ENCODE peak calls at places on chromosomes 7 and 10, in six cellular contexts. Z is GM12892, M is H1, Y is K562, K is GM12878, G is HepG2. O is an unnamed sample.

GRCh38 chr7:92785923-92786322 is 50.5 kb downstream of the CDK6 start:
- DNase-seq in Z (no peak), M (no peak), Y (no peak), K (no peak), G (no peak), O (no peak)

GRCh38 chr7:127810691-127811660 is 159.0 kb downstream of the SND1 start:
- DNase-seq in Z (no peak), M (no peak), Y (no peak), K (no peak), G (no peak), O (no peak)

GRCh38 chr7:122748195-122748594 is 45.5 kb upstream of the RNF148 start:
- DNase-seq in Z (no peak), M (no peak), Y (no peak), K (no peak), G (no peak), O (no peak)

GRCh38 chr10:73117976-73118743 is 7.9 kb downstream of the NUDT13 start:
- DNase-seq in Z (peak), M (no peak), Y (peak), K (peak), G (peak), O (no peak)

GRCh38 chr10:4475796-4476195 is 350.2 kb upstream of the AKR1E2 start:
- DNase-seq in Z (no peak), M (no peak), Y (no peak), K (no peak), G (no peak), O (no peak)

GRCh38 chr10:113073549-113074189 is 123.6 kb downstream of the TCF7L2 start:
- DNase-seq in Z (no peak), M (peak), Y (peak), K (no peak), G (peak), O (no peak)

GRCh38 chr10:114397651-114398145 is 6.6 kb downstream of the AFAP1L2 start:
- DNase-seq in Z (no peak), M (no peak), Y (no peak), K (no peak), G (no peak), O (no peak)

GRCh38 chr10:74825033-74825370 is 1.4 kb upstream of the KAT6B start:
- DNase-seq in Z (peak), M (no peak), Y (no peak), K (no peak), G (no peak), O (peak)

GRCh38 chr10:86155034-86155656 is 211.4 kb downstream of the GRID1 start:
- DNase-seq in Z (no peak), M (no peak), Y (no peak), K (no peak), G (no peak), O (no peak)

GRCh38 chr7:4667776-4668509 is 14.2 kb upstream of the FOXK1 start:
- DNase-seq in Z (no peak), M (no peak), Y (no peak), K (no peak), G (no peak), O (no peak)

GRCh38 chr7:130440527-130441365 is at the start of gene CEP41:
- DNase-seq in Z (peak), M (peak), Y (peak), K (peak), G (peak), O (peak)

GRCh38 chr10:58641095-58641531 is 128.4 kb downstream of the BICC1 start:
- DNase-seq in Z (no peak), M (no peak), Y (no peak), K (no peak), G (peak), O (no peak)

GRCh38 chr10:32150532-32151101 is 94.4 kb upstream of the KIF5B start:
- DNase-seq in Z (no peak), M (no peak), Y (no peak), K (no peak), G (no peak), O (no peak)

GRCh38 chr10:28587970-28588290 is 55.0 kb downstream of the WAC start:
- DNase-seq in Z (no peak), M (no peak), Y (peak), K (no peak), G (no peak), O (no peak)

GRCh38 chr7:18820981-18821380 is 296.5 kb downstream of the TWIST1 start:
- DNase-seq in Z (no peak), M (no peak), Y (no peak), K (no peak), G (no peak), O (no peak)

DNA sequence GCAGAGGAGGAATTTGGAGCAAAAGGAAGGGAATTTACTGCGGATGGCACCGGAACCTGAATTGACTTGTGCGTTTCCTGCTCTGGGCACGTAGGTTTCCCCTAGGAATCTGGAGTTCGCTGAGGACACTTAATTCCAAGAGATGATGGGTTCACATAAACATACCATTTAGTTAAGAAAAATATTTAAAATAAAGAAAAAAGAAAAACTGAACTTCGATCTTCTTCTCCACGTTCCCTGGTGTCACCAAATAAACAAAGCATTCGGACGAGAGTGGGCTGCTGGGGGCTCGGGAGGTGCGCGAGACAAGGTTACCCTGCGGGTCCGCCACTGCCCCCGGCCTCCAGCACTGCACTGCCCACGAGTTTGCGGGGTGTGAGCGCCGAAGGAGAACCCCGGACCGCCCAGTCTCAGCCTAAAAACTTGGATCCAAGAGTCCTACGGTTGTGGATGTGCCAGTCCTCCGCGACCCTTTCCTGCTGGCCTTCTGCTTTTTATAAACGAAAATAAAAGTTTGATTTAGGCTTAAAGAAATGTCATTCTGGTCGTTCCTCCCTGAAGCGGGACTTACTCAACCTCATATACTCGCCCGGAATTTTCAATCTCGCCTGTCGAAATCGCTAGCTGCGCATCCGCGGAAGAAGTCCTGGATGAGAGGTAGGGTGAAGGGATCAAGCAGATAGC is 30.3 kb downstream of the SKIDA1 start:
- DNase-seq in Z (no peak), M (no peak), Y (no peak), K (no peak), G (peak), O (no peak)
- TF ChIP-seq POLR2A in Z (no peak), M (no peak), Y (no peak), K (no peak), G (no peak), O (no peak)

DNA sequence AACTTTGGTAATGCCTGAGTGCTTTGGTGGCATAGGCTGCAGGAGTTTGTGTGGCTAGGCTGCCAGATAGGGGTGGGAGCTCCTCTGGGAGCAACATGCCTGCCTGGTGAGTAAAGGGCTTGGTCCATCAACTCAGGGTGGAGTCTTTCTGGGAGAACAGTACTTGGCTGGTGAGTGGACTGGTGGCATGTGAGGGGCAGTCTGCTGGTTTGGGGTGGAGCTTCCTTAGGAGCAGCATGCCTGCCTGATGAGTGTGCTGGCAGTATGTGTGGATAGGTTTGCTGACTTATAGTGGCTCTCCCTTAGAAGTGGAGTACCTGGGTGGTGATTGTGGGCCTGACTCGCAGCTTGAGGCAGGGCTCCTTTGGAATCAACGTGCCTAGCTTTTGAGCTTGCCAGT is 34.9 kb upstream of the SRI start:
- DNase-seq in Z (no peak), M (no peak), Y (no peak), K (no peak), G (peak), O (no peak)
- TF ChIP-seq TAF1 in Z (no peak), M (no peak), Y (no peak), K (no peak), G (no peak), O (no peak)

GRCh38 chr7:66497346-66497745 is 131.3 kb upstream of the KCTD7 start:
- DNase-seq in Z (no peak), M (no peak), Y (no peak), K (no peak), G (no peak), O (no peak)

GRCh38 chr7:66493235-66494181 is 135.2 kb upstream of the KCTD7 start:
- DNase-seq in Z (peak), M (peak), Y (peak), K (peak), G (peak), O (peak)
- TF ChIP-seq POLR2A in Z (peak), M (peak), Y (peak), K (peak), G (peak), O (peak)

GRCh38 chr10:123043409-123043925 is 34.7 kb downstream of the ACADSB start:
- DNase-seq in Z (peak), M (peak), Y (peak), K (peak), G (peak), O (peak)
- TF ChIP-seq TAF1 in Z (no peak), M (no peak), Y (no peak), K (no peak), G (no peak), O (no peak)

GRCh38 chr10:71316786-71317160 is 2.3 kb upstream of the SLC29A3 start:
- DNase-seq in Z (no peak), M (no peak), Y (no peak), K (no peak), G (no peak), O (no peak)

GRCh38 chr10:71319800-71320392 is 837 bp downstream of the SLC29A3 start:
- DNase-seq in Z (no peak), M (no peak), Y (no peak), K (no peak), G (no peak), O (no peak)

GRCh38 chr10:71321386-71321785 is 2.3 kb downstream of the SLC29A3 start:
- DNase-seq in Z (no peak), M (no peak), Y (no peak), K (no peak), G (no peak), O (no peak)

GRCh38 chr10:71320592-71320991 is 1.5 kb downstream of the SLC29A3 start:
- DNase-seq in Z (no peak), M (no peak), Y (no peak), K (no peak), G (peak), O (no peak)

DNA sequence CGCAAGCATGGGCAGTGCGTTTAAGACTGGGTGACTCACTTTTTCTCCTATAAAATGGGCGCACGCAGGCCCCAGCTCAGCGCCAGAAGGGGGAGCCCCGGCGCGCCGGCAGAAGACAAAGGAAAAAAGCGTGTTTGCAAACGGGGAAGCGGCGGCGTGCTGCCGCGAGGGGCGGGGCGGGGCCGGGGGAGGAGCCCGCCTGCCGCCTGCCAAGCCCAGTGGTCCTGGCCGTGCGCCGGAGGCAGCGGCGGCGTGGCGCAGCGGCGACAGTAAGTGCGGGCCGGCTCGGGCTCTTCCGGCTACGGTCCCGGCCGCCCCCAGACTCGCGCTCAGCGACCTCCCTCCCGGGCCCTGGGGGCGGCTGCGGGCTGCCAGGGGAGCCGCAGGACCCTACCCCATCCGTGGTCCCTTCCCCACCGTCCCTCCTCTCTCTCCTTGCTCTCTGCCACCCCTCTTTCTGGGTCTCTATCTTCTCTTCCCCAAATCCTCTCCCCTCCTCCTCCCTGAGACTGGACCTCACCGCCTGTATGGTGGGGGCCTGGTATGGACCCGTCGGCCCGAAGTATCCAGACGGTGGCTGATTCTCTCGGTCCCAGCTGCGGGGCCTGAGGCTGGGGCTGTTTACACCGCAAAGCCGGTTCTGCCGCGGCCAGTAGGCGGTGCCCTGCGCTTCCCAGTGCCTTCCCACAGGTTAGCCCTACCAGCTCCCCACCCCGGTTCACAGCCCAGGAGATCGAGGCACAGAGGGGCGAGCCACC is at the start of gene SLC29A3:
- DNase-seq in Z (peak), M (peak), Y (peak), K (no peak), G (peak), O (peak)
- TF ChIP-seq POLR2A in Z (peak), M (peak), Y (peak), K (peak), G (no peak), O (no peak)